ENCODE peak calls at places on chromosomes 12 and 14, in four cellular contexts. One of them, this sample, is unnamed.

GRCh38 chr14:56199095-56199975 is 81.1 kb downstream of the PELI2 start:
- DNase-seq in left ventricle myocardium inferior: no peak
- DNase-seq in astrocyte: peak; percentile 97
- DNase-seq in heart right ventricle: no peak
- DNase-seq in this sample: no peak

GRCh38 chr12:106189341-106189740 is 50.6 kb upstream of the NUAK1 start:
- DNase-seq in left ventricle myocardium inferior: no peak
- DNase-seq in astrocyte: no peak
- DNase-seq in heart right ventricle: no peak
- DNase-seq in this sample: no peak

GRCh38 chr12:130803707-130804106 is 35.3 kb downstream of the STX2 start:
- DNase-seq in left ventricle myocardium inferior: no peak
- DNase-seq in astrocyte: peak; percentile 51
- DNase-seq in heart right ventricle: no peak
- DNase-seq in this sample: no peak

GRCh38 chr12:131980263-131980662 is 30.5 kb downstream of the EP400 start:
- DNase-seq in heart right ventricle: no peak
- DNase-seq in left ventricle myocardium inferior: no peak
- DNase-seq in astrocyte: no peak
- DNase-seq in this sample: no peak

GRCh38 chr12:119036878-119037493 is 55.6 kb downstream of the SRRM4 start:
- DNase-seq in heart right ventricle: no peak
- DNase-seq in left ventricle myocardium inferior: no peak
- DNase-seq in astrocyte: no peak
- DNase-seq in this sample: no peak

GRCh38 chr12:109461846-109462766 is 15.0 kb downstream of the KCTD10 start:
- DNase-seq in left ventricle myocardium inferior: peak; percentile 90
- DNase-seq in astrocyte: peak; percentile 93
- DNase-seq in heart right ventricle: peak; percentile 85
- DNase-seq in this sample: no peak

GRCh38 chr14:104562606-104563005 is 17.0 kb upstream of the C14orf180 start:
- DNase-seq in heart right ventricle: peak; percentile 2
- DNase-seq in astrocyte: no peak
- DNase-seq in left ventricle myocardium inferior: no peak
- DNase-seq in this sample: no peak

GRCh38 chr14:49975286-49975685 is 82.4 kb downstream of the ARF6 start:
- DNase-seq in heart right ventricle: no peak
- DNase-seq in left ventricle myocardium inferior: no peak
- DNase-seq in astrocyte: peak; percentile 96
- DNase-seq in this sample: no peak

GRCh38 chr14:101057394-101057793 is 153.9 kb upstream of the RTL1 start:
- DNase-seq in astrocyte: no peak
- DNase-seq in heart right ventricle: no peak
- DNase-seq in left ventricle myocardium inferior: no peak
- DNase-seq in this sample: no peak

GRCh38 chr12:116592116-116592637 is 33.0 kb downstream of the MAP1LC3B2 start:
- DNase-seq in heart right ventricle: peak; percentile 30
- DNase-seq in left ventricle myocardium inferior: peak; percentile 25
- DNase-seq in astrocyte: no peak
- DNase-seq in this sample: no peak

GRCh38 chr12:116202433-116202832 is 75.1 kb downstream of the MED13L start:
- DNase-seq in astrocyte: peak; percentile 50
- DNase-seq in left ventricle myocardium inferior: no peak
- DNase-seq in heart right ventricle: no peak
- DNase-seq in this sample: no peak

GRCh38 chr12:21054334-21054733 is 76.7 kb upstream of the SLCO1B1 start:
- DNase-seq in left ventricle myocardium inferior: no peak
- DNase-seq in heart right ventricle: no peak
- DNase-seq in astrocyte: peak; percentile 11
- DNase-seq in this sample: no peak

GRCh38 chr12:57229041-57229633 is 374 bp upstream of the SHMT2 start:
- DNase-seq in heart right ventricle: no peak
- DNase-seq in astrocyte: no peak
- DNase-seq in left ventricle myocardium inferior: no peak
- DNase-seq in this sample: no peak

GRCh38 chr12:99195474-99195873 is 452.1 kb upstream of the GARIN6 start:
- DNase-seq in left ventricle myocardium inferior: no peak
- DNase-seq in astrocyte: no peak
- DNase-seq in heart right ventricle: no peak
- DNase-seq in this sample: no peak

GRCh38 chr14:65656554-65656953 is 244.0 kb downstream of the FUT8 start:
- DNase-seq in heart right ventricle: no peak
- DNase-seq in astrocyte: no peak
- DNase-seq in left ventricle myocardium inferior: no peak
- DNase-seq in this sample: no peak

GRCh38 chr12:2974560-2974971 is 15.4 kb downstream of the TEAD4 start:
- DNase-seq in astrocyte: peak; percentile 37
- DNase-seq in heart right ventricle: no peak
- DNase-seq in left ventricle myocardium inferior: no peak
- DNase-seq in this sample: no peak
- H3K27ac ChIP-seq in astrocyte: no peak overlapping the region
- H3K27ac ChIP-seq in heart right ventricle: no peak overlapping the region
- H3K27ac ChIP-seq in left ventricle myocardium inferior: no peak overlapping the region
- H3K27ac ChIP-seq in this sample: no peak overlapping the region

GRCh38 chr12:3683670-3684069 is 69.2 kb downstream of the CRACR2A start:
- DNase-seq in left ventricle myocardium inferior: no peak
- DNase-seq in heart right ventricle: no peak
- DNase-seq in astrocyte: peak; percentile 6
- DNase-seq in this sample: no peak

GRCh38 chr12:3686463-3686862 is 66.4 kb downstream of the CRACR2A start:
- DNase-seq in heart right ventricle: no peak
- DNase-seq in astrocyte: no peak
- DNase-seq in left ventricle myocardium inferior: no peak
- DNase-seq in this sample: no peak

GRCh38 chr12:3681595-3681921 is 71.4 kb downstream of the CRACR2A start:
- DNase-seq in left ventricle myocardium inferior: no peak
- DNase-seq in astrocyte: no peak
- DNase-seq in heart right ventricle: no peak
- DNase-seq in this sample: no peak

GRCh38 chr12:3685813-3686212 is 67.1 kb downstream of the CRACR2A start:
- DNase-seq in astrocyte: no peak
- DNase-seq in left ventricle myocardium inferior: no peak
- DNase-seq in heart right ventricle: no peak
- DNase-seq in this sample: no peak

GRCh38 chr12:3684449-3685051 is 68.4 kb downstream of the CRACR2A start:
- DNase-seq in astrocyte: no peak
- DNase-seq in heart right ventricle: peak; percentile 40
- DNase-seq in left ventricle myocardium inferior: peak; percentile 42
- DNase-seq in this sample: no peak
- H3K27ac ChIP-seq in astrocyte: no peak overlapping the region
- H3K27ac ChIP-seq in heart right ventricle: peak overlapping the region; percentile 75
- H3K27ac ChIP-seq in left ventricle myocardium inferior: peak overlapping the region; percentile 82
- H3K27ac ChIP-seq in this sample: no peak overlapping the region

GRCh38 chr14:68955164-68955921 is 23.8 kb downstream of the ACTN1 start:
- DNase-seq in astrocyte: no peak
- DNase-seq in left ventricle myocardium inferior: no peak
- DNase-seq in heart right ventricle: no peak
- DNase-seq in this sample: no peak
- H3K27ac ChIP-seq in astrocyte: peak overlapping the region; percentile 73
- H3K27ac ChIP-seq in left ventricle myocardium inferior: peak overlapping the region; percentile 55
- H3K27ac ChIP-seq in heart right ventricle: peak overlapping the region; percentile 86
- H3K27ac ChIP-seq in this sample: no peak overlapping the region

DNA sequence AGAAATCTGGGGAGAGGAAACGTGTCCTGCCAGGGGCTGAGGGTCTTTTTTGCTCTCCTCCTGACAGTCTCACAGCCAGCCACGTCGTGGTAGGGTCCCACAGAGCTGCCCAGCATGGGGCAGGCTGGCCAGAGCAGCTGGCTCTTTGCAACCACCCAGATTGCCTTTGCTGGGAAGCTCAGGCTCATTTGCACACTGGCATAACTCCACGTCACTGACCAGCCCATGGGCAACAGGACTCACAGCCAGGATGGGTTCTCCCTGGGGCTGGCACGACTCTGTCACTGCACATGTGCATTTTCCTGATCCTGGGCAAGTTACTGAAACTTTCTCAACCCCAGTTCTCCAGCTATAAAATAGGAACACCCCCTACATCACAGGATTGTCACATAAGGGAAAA is 242.2 kb downstream of the DPF3 start:
- DNase-seq in left ventricle myocardium inferior: no peak
- DNase-seq in heart right ventricle: no peak
- DNase-seq in astrocyte: no peak
- DNase-seq in this sample: no peak
- H3K27ac ChIP-seq in left ventricle myocardium inferior: no peak overlapping the region
- H3K27ac ChIP-seq in heart right ventricle: no peak overlapping the region
- H3K27ac ChIP-seq in astrocyte: peak overlapping the region; percentile 81
- H3K27ac ChIP-seq in this sample: no peak overlapping the region

GRCh38 chr12:111937429-111937828 is 75.5 kb downstream of the TMEM116 start:
- DNase-seq in heart right ventricle: no peak
- DNase-seq in left ventricle myocardium inferior: no peak
- DNase-seq in astrocyte: peak; percentile 54
- DNase-seq in this sample: no peak
- H3K27ac ChIP-seq in heart right ventricle: peak overlapping the region; percentile 79
- H3K27ac ChIP-seq in left ventricle myocardium inferior: peak overlapping the region; percentile 73
- H3K27ac ChIP-seq in astrocyte: no peak overlapping the region
- H3K27ac ChIP-seq in this sample: no peak overlapping the region

This sample was measured in caudate nucleus.